ENCODE peak calls at places on chromosomes 5 and 9, in ten cellular contexts. S is CD4-positive, CD25-positive, alpha-beta regulatory T cell; I is K562; K is mesendoderm; D is HepG2; T is neuronal stem cell; N is adrenal gland; C is esophagus squamous epithelium; Z is suprapubic skin; E is IMR-90. V is an unnamed sample.

GRCh38 chr9:13970018-13970417 is 343.9 kb downstream of the NFIB start:
- DNase-seq in S (no peak), I (no peak), K (no peak), D (no peak), T (no peak), N (no peak), C (no peak), Z (no peak), E (no peak), V (no peak)

GRCh38 chr5:76403963-76404693 is 1.0 kb downstream of the IQGAP2 start:
- DNase-seq in S (peak; percentile 88), I (peak; percentile 70), K (peak; percentile 89), D (peak; percentile 96), T (peak; percentile 15), N (peak; percentile 63), C (peak; percentile 2), Z (no peak), E (no peak), V (peak; percentile 95)

GRCh38 chr9:87873607-87874319 is 8.9 kb upstream of the SPATA31E1 start:
- DNase-seq in S (no peak), I (no peak), K (no peak), D (no peak), T (no peak), N (no peak), C (no peak), Z (no peak), E (peak; percentile 31), V (peak; percentile 57)

GRCh38 chr5:124474821-124475220 is 271.6 kb downstream of the ZNF608 start:
- DNase-seq in S (no peak), I (no peak), K (no peak), D (no peak), T (no peak), N (no peak), C (no peak), Z (no peak), E (peak; percentile 3), V (no peak)

GRCh38 chr9:68702493-68702892 is 2.5 kb upstream of the PIP5K1B start:
- DNase-seq in S (no peak), I (peak; percentile 18), K (peak; percentile 3), D (peak; percentile 14), T (no peak), N (no peak), C (no peak), Z (no peak), E (peak; percentile 11), V (no peak)

GRCh38 chr5:98605010-98605425 is 168.4 kb upstream of the RGMB start:
- DNase-seq in S (no peak), I (no peak), K (peak; percentile 70), D (no peak), T (no peak), N (no peak), C (no peak), Z (no peak), E (peak; percentile 28), V (no peak)

GRCh38 chr5:147689436-147689835 is 93.1 kb downstream of the JAKMIP2 start:
- DNase-seq in S (no peak), I (no peak), K (no peak), D (no peak), T (no peak), N (no peak), C (no peak), Z (no peak), E (no peak), V (no peak)

GRCh38 chr5:64074533-64074932 is 91.1 kb upstream of the RNF180 start:
- DNase-seq in S (peak; percentile 11), I (peak; percentile 29), K (peak; percentile 79), D (peak; percentile 21), T (peak; percentile 27), N (no peak), C (no peak), Z (no peak), E (peak; percentile 3), V (peak; percentile 11)

GRCh38 chr5:71932649-71933338 is 174.5 kb upstream of the MAP1B start:
- DNase-seq in S (no peak), I (peak; percentile 23), K (peak; percentile 73), D (peak; percentile 76), T (peak; percentile 31), N (peak; percentile 24), C (no peak), Z (no peak), E (peak; percentile 67), V (peak; percentile 95)

GRCh38 chr9:96073531-96074284 is 198.2 kb downstream of the ERCC6L2 start:
- DNase-seq in S (no peak), I (no peak), K (peak; percentile 63), D (no peak), T (no peak), N (no peak), C (no peak), Z (no peak), E (no peak), V (peak; percentile 86)

GRCh38 chr9:23938908-23939307 is 112.9 kb upstream of the ELAVL2 start:
- DNase-seq in S (no peak), I (no peak), K (no peak), D (no peak), T (no peak), N (no peak), C (no peak), Z (no peak), E (no peak), V (no peak)

GRCh38 chr9:21255538-21256212 is 15.9 kb upstream of the IFNA14 start:
- DNase-seq in S (no peak), I (no peak), K (no peak), D (no peak), T (no peak), N (no peak), C (no peak), Z (no peak), E (no peak), V (no peak)

GRCh38 chr9:106534800-106535199 is 328.2 kb upstream of the ZNF462 start:
- DNase-seq in S (no peak), I (no peak), K (no peak), D (no peak), T (no peak), N (no peak), C (no peak), Z (no peak), E (no peak), V (peak; percentile 25)

GRCh38 chr9:106529616-106530015 is 333.4 kb upstream of the ZNF462 start:
- DNase-seq in S (no peak), I (no peak), K (no peak), D (no peak), T (no peak), N (no peak), C (no peak), Z (no peak), E (no peak), V (no peak)

GRCh38 chr9:106532616-106533015 is 330.4 kb upstream of the ZNF462 start:
- DNase-seq in S (no peak), I (no peak), K (no peak), D (no peak), T (no peak), N (no peak), C (no peak), Z (no peak), E (no peak), V (no peak)

DNA sequence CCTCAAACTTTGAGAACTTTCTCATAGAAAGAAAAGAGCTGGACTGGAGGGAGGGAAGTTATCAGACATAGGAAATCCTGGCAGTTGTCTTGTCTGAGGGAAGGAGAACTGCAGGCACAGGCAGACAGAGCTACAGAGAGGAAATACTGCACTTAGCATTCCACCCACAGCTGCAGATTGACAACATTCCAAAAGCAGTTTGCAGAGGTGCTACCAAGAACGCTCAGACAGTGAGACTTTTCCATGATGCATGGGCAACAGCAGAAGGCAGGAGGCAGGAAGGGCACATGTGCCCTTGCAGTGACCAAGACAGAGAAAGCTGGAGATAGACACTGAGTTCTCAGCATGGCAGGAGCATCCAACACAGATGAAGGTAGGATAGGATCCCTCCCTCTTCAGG is 327.5 kb upstream of the ZNF462 start:
- DNase-seq in S (no peak), I (no peak), K (peak; percentile 59), D (no peak), T (no peak), N (no peak), C (no peak), Z (no peak), E (no peak), V (no peak)
- H3K27ac ChIP-seq in S (no peak overlapping the region), I (no peak overlapping the region), K (no peak overlapping the region), D (no peak overlapping the region), T (no peak overlapping the region), N (no peak overlapping the region), C (no peak overlapping the region), Z (no peak overlapping the region), E (no peak overlapping the region), V (no peak overlapping the region)

GRCh38 chr5:160155017-160155725 is 35.9 kb upstream of the PWWP2A start:
- DNase-seq in S (no peak), I (no peak), K (peak; percentile 78), D (no peak), T (no peak), N (no peak), C (no peak), Z (no peak), E (no peak), V (peak; percentile 89)

GRCh38 chr5:160162910-160163309 is 43.7 kb upstream of the PWWP2A start:
- DNase-seq in S (no peak), I (no peak), K (no peak), D (no peak), T (no peak), N (no peak), C (no peak), Z (no peak), E (no peak), V (no peak)

GRCh38 chr5:160158087-160158486 is 38.8 kb upstream of the PWWP2A start:
- DNase-seq in S (no peak), I (no peak), K (peak; percentile 45), D (no peak), T (no peak), N (no peak), C (no peak), Z (no peak), E (no peak), V (no peak)

GRCh38 chr5:160161626-160162025 is 42.4 kb upstream of the PWWP2A start:
- DNase-seq in S (no peak), I (no peak), K (peak; percentile 85), D (no peak), T (no peak), N (no peak), C (no peak), Z (no peak), E (no peak), V (peak; percentile 25)

GRCh38 chr5:160159991-160160826 is 41.0 kb upstream of the PWWP2A start:
- DNase-seq in S (no peak), I (no peak), K (peak; percentile 96), D (no peak), T (no peak), N (no peak), C (no peak), Z (no peak), E (peak; percentile 19), V (no peak)
- H3K27ac ChIP-seq in S (no peak overlapping the region), I (no peak overlapping the region), K (peak overlapping the region; percentile 18), D (no peak overlapping the region), T (no peak overlapping the region), N (no peak overlapping the region), C (no peak overlapping the region), Z (no peak overlapping the region), E (no peak overlapping the region), V (no peak overlapping the region)

GRCh38 chr5:160033546-160034252 is 24.8 kb downstream of the TTC1 start:
- DNase-seq in S (no peak), I (no peak), K (no peak), D (no peak), T (no peak), N (no peak), C (no peak), Z (no peak), E (no peak), V (no peak)
- H3K27ac ChIP-seq in S (no peak overlapping the region), I (no peak overlapping the region), K (no peak overlapping the region), D (no peak overlapping the region), T (no peak overlapping the region), N (no peak overlapping the region), C (no peak overlapping the region), Z (no peak overlapping the region), E (no peak overlapping the region), V (no peak overlapping the region)

GRCh38 chr9:5563417-5563815 is 53.1 kb downstream of the PDCD1LG2 start:
- DNase-seq in S (no peak), I (no peak), K (no peak), D (no peak), T (no peak), N (no peak), C (no peak), Z (no peak), E (no peak), V (no peak)
- H3K27ac ChIP-seq in S (no peak overlapping the region), I (no peak overlapping the region), K (no peak overlapping the region), D (no peak overlapping the region), T (no peak overlapping the region), N (no peak overlapping the region), C (peak overlapping the region; percentile 49), Z (no peak overlapping the region), E (no peak overlapping the region), V (no peak overlapping the region)